ENCODE peak calls at places on chromosome 14, in seven cellular contexts. K is prostate gland, C is transverse colon, D is sigmoid colon, B is HL-60, U is H1, T is stomach. Y is an unnamed sample.

GRCh38 chr14:68574906-68575305 is 218.0 kb downstream of the ZFP36L1 start:
- DNase-seq in K (no peak), C (no peak), D (no peak), B (no peak), U (no peak), T (no peak), Y (no peak)

GRCh38 chr14:59870277-59871165 is at the start of gene RTN1:
- DNase-seq in K (peak), C (peak), D (peak), B (peak), U (peak), T (peak), Y (no peak)

GRCh38 chr14:42527141-42527540 is 920.5 kb downstream of the LRFN5 start:
- DNase-seq in K (no peak), C (no peak), D (no peak), B (no peak), U (no peak), T (no peak), Y (no peak)

GRCh38 chr14:71105177-71105576 is 197.9 kb downstream of the PCNX1 start:
- DNase-seq in K (no peak), C (no peak), D (no peak), B (no peak), U (no peak), T (no peak), Y (no peak)

GRCh38 chr14:56814468-56815074 is 4.3 kb upstream of the OTX2 start:
- DNase-seq in K (no peak), C (no peak), D (no peak), B (no peak), U (peak), T (no peak), Y (no peak)

GRCh38 chr14:95487669-95488084 is 28.8 kb downstream of the SYNE3 start:
- DNase-seq in K (no peak), C (no peak), D (no peak), B (no peak), U (no peak), T (no peak), Y (no peak)

GRCh38 chr14:51182166-51182565 is 57.9 kb upstream of the TMX1 start:
- DNase-seq in K (no peak), C (no peak), D (no peak), B (no peak), U (no peak), T (no peak), Y (no peak)

GRCh38 chr14:93824518-93825234 is 36.4 kb upstream of the PRIMA1 start:
- DNase-seq in K (no peak), C (no peak), D (no peak), B (no peak), U (no peak), T (no peak), Y (no peak)

GRCh38 chr14:68637106-68638021 is 155.5 kb downstream of the ZFP36L1 start:
- DNase-seq in K (no peak), C (no peak), D (peak), B (no peak), U (peak), T (no peak), Y (no peak)

DNA sequence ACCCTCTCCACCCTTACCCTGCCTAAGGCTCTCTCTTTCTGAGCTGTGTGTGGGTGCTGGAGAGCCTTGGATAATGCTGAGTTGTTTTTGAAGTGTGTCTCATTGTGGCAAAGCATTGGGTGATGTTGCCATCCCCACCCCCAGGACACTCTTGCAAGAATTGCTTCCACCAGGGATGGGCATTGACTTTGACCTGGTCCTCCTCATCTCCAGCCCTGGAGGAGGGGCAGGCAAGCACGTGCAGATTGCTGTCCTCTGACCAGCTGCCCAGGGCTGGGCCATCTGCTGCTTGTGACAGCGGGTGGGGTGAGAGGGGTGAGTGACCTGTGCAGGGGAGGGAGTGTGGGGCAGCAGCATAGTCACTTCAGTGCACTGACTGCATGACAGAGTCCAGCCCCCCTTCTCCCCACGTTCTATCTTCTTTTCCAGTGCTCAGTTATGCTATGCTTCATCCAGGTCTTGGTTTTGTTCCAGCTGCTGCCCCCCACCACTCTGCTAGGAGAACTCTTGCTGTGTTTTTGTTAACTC is 26.2 kb downstream of the SUSD6 start:
- DNase-seq in K (no peak), C (peak), D (peak), B (no peak), U (no peak), T (no peak), Y (no peak)
- TF ChIP-seq POLR2AphosphoS5 in K (no peak), C (peak), D (no peak), B (no peak), U (no peak), T (no peak), Y (no peak)

GRCh38 chr14:64658201-64658600 is 46.0 kb upstream of the PLEKHG3 start:
- DNase-seq in K (no peak), C (no peak), D (no peak), B (no peak), U (no peak), T (no peak), Y (no peak)

GRCh38 chr14:64654931-64655330 is 49.3 kb upstream of the PLEKHG3 start:
- DNase-seq in K (no peak), C (no peak), D (no peak), B (peak), U (no peak), T (no peak), Y (no peak)

GRCh38 chr14:64659366-64659765 is 44.9 kb upstream of the PLEKHG3 start:
- DNase-seq in K (no peak), C (no peak), D (no peak), B (no peak), U (no peak), T (no peak), Y (no peak)

GRCh38 chr14:64654072-64654899 is 49.9 kb upstream of the PLEKHG3 start:
- DNase-seq in K (no peak), C (no peak), D (no peak), B (peak), U (no peak), T (no peak), Y (no peak)

GRCh38 chr14:64656986-64657385 is 47.2 kb upstream of the PLEKHG3 start:
- DNase-seq in K (no peak), C (peak), D (peak), B (no peak), U (no peak), T (no peak), Y (no peak)
- TF ChIP-seq POLR2AphosphoS5 in K (no peak), C (peak), D (peak), B (no peak), U (no peak), T (peak), Y (no peak)

GRCh38 chr14:76034566-76034965 is 49.0 kb downstream of the IFT43 start:
- DNase-seq in K (no peak), C (no peak), D (no peak), B (no peak), U (peak), T (no peak), Y (no peak)
- TF ChIP-seq POLR2AphosphoS5 in K (no peak), C (no peak), D (no peak), B (no peak), U (no peak), T (no peak), Y (no peak)

GRCh38 chr14:103064978-103065377 is 7.6 kb upstream of the CDC42BPB start:
- DNase-seq in K (no peak), C (no peak), D (peak), B (no peak), U (no peak), T (no peak), Y (no peak)

GRCh38 chr14:103067231-103067954 is 10.0 kb upstream of the CDC42BPB start:
- DNase-seq in K (no peak), C (peak), D (peak), B (no peak), U (no peak), T (no peak), Y (no peak)

GRCh38 chr14:103065861-103066260 is 8.5 kb upstream of the CDC42BPB start:
- DNase-seq in K (no peak), C (no peak), D (peak), B (no peak), U (no peak), T (no peak), Y (no peak)

GRCh38 chr14:103064436-103064835 is 7.1 kb upstream of the CDC42BPB start:
- DNase-seq in K (no peak), C (no peak), D (no peak), B (no peak), U (no peak), T (no peak), Y (no peak)

GRCh38 chr14:103066399-103066798 is 9.1 kb upstream of the CDC42BPB start:
- DNase-seq in K (no peak), C (no peak), D (peak), B (no peak), U (no peak), T (no peak), Y (no peak)
- TF ChIP-seq POLR2AphosphoS5 in K (no peak), C (no peak), D (no peak), B (no peak), U (no peak), T (no peak), Y (no peak)

DNA sequence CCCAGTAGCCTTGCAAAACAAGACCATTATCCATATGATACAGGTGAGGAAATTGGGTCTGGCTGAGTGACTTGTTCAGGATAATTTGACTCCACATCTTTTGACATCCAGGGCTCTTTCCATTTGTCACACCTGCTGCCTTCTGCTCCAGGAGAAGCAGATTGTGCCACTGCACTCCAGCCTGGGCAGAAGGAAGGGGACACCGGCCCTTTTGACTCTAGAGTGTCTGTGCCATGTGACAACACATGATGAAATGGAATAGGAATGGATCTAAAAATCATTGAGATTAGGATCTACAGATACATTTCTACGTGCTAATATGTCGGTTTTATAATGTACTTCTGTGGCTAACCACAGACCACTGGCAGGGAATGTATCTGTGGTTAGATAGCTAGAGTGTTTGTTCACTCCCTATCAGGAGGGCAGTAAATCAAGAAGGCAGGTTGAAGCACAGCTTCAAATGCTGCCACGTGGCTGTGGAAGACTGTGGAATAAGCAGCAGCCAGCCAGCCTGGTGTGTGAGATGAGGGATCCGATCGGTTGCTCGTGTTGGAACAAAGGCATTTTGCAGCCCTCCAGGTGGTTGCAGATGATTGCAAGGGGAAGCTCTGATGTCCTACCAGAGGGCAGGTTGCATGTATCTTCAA is 28.4 kb downstream of the EML1 start:
- DNase-seq in K (no peak), C (no peak), D (no peak), B (peak), U (no peak), T (no peak), Y (no peak)
- TF ChIP-seq POLR2AphosphoS5 in K (no peak), C (no peak), D (no peak), B (peak), U (no peak), T (no peak), Y (no peak)

DNA sequence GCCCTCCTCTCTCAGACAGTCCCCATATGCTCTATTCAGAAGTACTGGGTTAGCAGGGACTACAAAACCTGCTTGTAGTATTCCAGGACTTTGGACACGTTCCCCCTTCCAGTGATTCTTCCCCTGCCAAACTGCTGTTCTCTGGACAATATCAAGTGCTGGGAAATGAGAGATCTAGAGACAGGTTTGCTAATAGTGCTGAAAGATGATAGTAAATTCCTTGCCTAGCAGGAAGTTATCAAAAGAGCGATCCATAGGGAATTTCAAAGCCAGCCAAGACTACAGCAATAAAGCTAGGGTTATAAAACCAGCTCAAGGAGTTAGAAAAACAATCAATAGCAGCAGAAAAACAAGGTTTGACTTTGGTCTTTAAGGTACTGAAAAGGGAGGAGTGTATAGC is 15.2 kb downstream of the SLC7A8 start:
- DNase-seq in K (no peak), C (no peak), D (peak), B (no peak), U (no peak), T (no peak), Y (no peak)
- TF ChIP-seq POLR2AphosphoS5 in K (peak), C (peak), D (peak), B (no peak), U (no peak), T (no peak), Y (no peak)

DNA sequence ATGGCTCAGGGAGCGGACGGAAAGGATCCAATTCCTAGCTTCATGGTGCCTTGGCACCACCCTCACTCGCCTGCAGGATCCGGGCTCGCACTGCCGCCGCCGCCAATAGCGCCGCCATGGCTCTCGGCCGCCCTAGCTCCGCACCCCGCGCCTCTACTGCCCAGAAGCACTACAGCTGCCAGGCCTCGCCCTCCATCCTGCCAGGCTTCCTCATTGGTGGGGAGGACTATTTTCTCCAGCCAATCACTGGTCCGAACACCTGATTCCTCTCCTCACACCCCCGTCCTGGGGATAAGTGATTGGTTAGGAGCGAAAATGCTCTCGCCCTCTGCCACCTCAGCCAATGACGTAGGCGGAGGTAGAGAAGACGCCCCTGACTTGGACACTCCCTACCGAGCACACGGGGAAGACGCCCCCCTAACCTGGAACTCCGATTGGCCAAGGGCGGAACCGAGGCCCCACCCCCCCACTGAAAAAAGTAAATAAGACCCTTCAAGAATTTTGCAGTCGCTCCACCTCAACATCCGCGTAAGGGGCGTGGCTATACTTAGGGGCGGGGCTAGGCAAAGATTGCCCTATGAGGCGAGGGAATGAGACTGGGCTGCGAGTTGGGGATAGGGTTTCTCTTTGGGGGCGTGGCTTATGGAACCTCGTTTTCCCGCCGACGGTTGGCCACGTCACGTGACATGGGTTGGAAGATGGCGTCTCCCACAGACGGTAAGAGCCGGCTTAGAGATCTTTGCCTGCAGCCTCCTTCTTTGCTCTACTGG is at the start of the genes ALDH6A1 and LIN52:
- DNase-seq in K (peak), C (peak), D (peak), B (peak), U (peak), T (peak), Y (peak)
- TF ChIP-seq POLR2AphosphoS5 in K (peak), C (peak), D (peak), B (no peak), U (peak), T (peak), Y (peak)

GRCh38 chr14:49617846-49618519 is 2.4 kb downstream of the RPL36AL start:
- DNase-seq in K (no peak), C (no peak), D (no peak), B (no peak), U (no peak), T (no peak), Y (no peak)
- TF ChIP-seq POLR2AphosphoS5 in K (no peak), C (no peak), D (no peak), B (no peak), U (no peak), T (no peak), Y (peak)